ENCODE peak calls at places on chromosome 12, in five cellular contexts. U, K, Z, V and G are unnamed samples.

GRCh38 chr12:54355104-54355815 is 9.0 kb downstream of the GPR84 start:
- DNase-seq in U (no peak), K (no peak), Z (no peak), V (no peak), G (no peak)

GRCh38 chr12:19196959-19197630 is 67.6 kb downstream of the PLEKHA5 start:
- DNase-seq in U (no peak), K (peak), Z (no peak), V (no peak), G (no peak)

GRCh38 chr12:117685115-117685926 is 283.5 kb downstream of the KSR2 start:
- DNase-seq in U (peak), K (no peak), Z (no peak), V (peak), G (no peak)

GRCh38 chr12:57462307-57463253 is 3.0 kb downstream of the GLI1 start:
- DNase-seq in U (peak), K (peak), Z (peak), V (peak), G (peak)

GRCh38 chr12:25681580-25681979 is 128.5 kb upstream of the LMNTD1 start:
- DNase-seq in U (no peak), K (no peak), Z (no peak), V (no peak), G (no peak)

GRCh38 chr12:41108032-41108431 is 80.1 kb upstream of the PDZRN4 start:
- DNase-seq in U (peak), K (no peak), Z (no peak), V (no peak), G (no peak)

GRCh38 chr12:131860472-131861260 is 32.5 kb downstream of the MMP17 start:
- DNase-seq in U (peak), K (peak), Z (peak), V (no peak), G (peak)

GRCh38 chr12:127599441-127599840 is 667.5 kb upstream of the TMEM132C start:
- DNase-seq in U (no peak), K (no peak), Z (no peak), V (no peak), G (no peak)

GRCh38 chr12:81164827-81165226 is 86.9 kb downstream of the ACSS3 start:
- DNase-seq in U (no peak), K (no peak), Z (no peak), V (no peak), G (no peak)

GRCh38 chr12:101414533-101415119 is 7.1 kb upstream of the ARL1 start:
- DNase-seq in U (peak), K (peak), Z (peak), V (no peak), G (no peak)

GRCh38 chr12:65528127-65528526 is 249.6 kb downstream of the MSRB3 start:
- DNase-seq in U (no peak), K (no peak), Z (no peak), V (no peak), G (no peak)

GRCh38 chr12:56007148-56007891 is 10.2 kb downstream of the SUOX start:
- DNase-seq in U (peak), K (peak), Z (peak), V (peak), G (peak)

GRCh38 chr12:76872415-76872814 is 6.4 kb downstream of the CSRP2 start:
- DNase-seq in U (no peak), K (no peak), Z (no peak), V (no peak), G (no peak)

GRCh38 chr12:16586350-16587109 is 19.4 kb downstream of the LMO3 start:
- DNase-seq in U (no peak), K (no peak), Z (no peak), V (peak), G (peak)

GRCh38 chr12:3998968-3999792 is 126.0 kb upstream of the PARP11 start:
- DNase-seq in U (no peak), K (no peak), Z (no peak), V (peak), G (no peak)

GRCh38 chr12:85016423-85016822 is 19.7 kb downstream of the TSPAN19 start:
- DNase-seq in U (peak), K (no peak), Z (no peak), V (no peak), G (no peak)

GRCh38 chr12:58283553-58283952 is 342.2 kb downstream of the ATP23 start:
- DNase-seq in U (no peak), K (no peak), Z (no peak), V (no peak), G (no peak)

GRCh38 chr12:125220404-125221273 is 155.4 kb downstream of the AACS start:
- DNase-seq in U (no peak), K (peak), Z (no peak), V (no peak), G (no peak)

GRCh38 chr12:117486840-117487659 is 125.6 kb upstream of the NOS1 start:
- DNase-seq in U (no peak), K (no peak), Z (no peak), V (no peak), G (no peak)

GRCh38 chr12:85424581-85425348 is 144.7 kb downstream of the ALX1 start:
- DNase-seq in U (peak), K (no peak), Z (peak), V (no peak), G (no peak)

GRCh38 chr12:130816055-130816454 is 23.0 kb downstream of the STX2 start:
- DNase-seq in U (no peak), K (no peak), Z (no peak), V (no peak), G (no peak)